ENCODE peak calls at places on chromosomes 13 and 19, in ten cellular contexts. K is Calu3; X is SW480; H is EL; V is activated effector memory CD4-positive, alpha-beta T cell treated with anti-CD3 and anti-CD28 coated beads, Interleukin-2, amount 50 U/mL, for 16 hours; M is Daoy; P is astrocyte of the spinal cord; B is epithelial cell of esophagus; L is NCI-H1930; S is stimulated activated CD4-positive, alpha-beta T cell treated with anti-CD3 and anti-CD28 coated beads, Interleukin-4, amount 100 ng/mL, for 1 hour. U is an unnamed sample.

GRCh38 chr19:4037301-4037949 is 29.3 kb downstream of the ZBTB7A start:
- DNase-seq in L (no peak), V (no peak), X (no peak), M (no peak), B (no peak), P (no peak), K (no peak), H (no peak), S (no peak), U (no peak)

GRCh38 chr13:59531571-59532091 is 632.1 kb downstream of the DIAPH3 start:
- DNase-seq in X (no peak), B (peak; percentile 80), P (peak; percentile 90), K (peak; percentile 21), V (no peak), L (no peak), S (no peak), H (peak; percentile 71), M (peak; percentile 18), U (peak; percentile 71)

GRCh38 chr13:93118081-93118615 is 108.5 kb upstream of the GPC6 start:
- DNase-seq in K (no peak), X (no peak), B (no peak), P (no peak), L (no peak), M (no peak), S (no peak), V (no peak), H (no peak), U (no peak)

GRCh38 chr19:47124937-47125668 is 5.5 kb upstream of the SAE1 start:
- DNase-seq in B (peak; percentile 82), L (peak; percentile 60), M (peak; percentile 64), P (peak; percentile 71), S (no peak), V (no peak), K (peak; percentile 45), H (peak; percentile 75), X (peak; percentile 86), U (peak; percentile 72)

GRCh38 chr19:10421240-10421948 is 1.1 kb downstream of the PDE4A start:
- DNase-seq in S (no peak), K (no peak), L (no peak), M (no peak), V (no peak), X (no peak), B (no peak), P (no peak), H (peak; percentile 5), U (no peak)

GRCh38 chr19:47661161-47661560 is 52.1 kb upstream of the EHD2 start:
- DNase-seq in H (no peak), P (no peak), S (no peak), X (no peak), M (no peak), L (no peak), V (no peak), B (no peak), K (no peak), U (no peak)

GRCh38 chr13:113458218-113459065 is 5.2 kb upstream of the ADPRHL1 start:
- DNase-seq in H (peak; percentile 13), M (peak; percentile 10), S (no peak), P (peak; percentile 63), B (no peak), V (no peak), L (no peak), X (no peak), K (no peak), U (no peak)

GRCh38 chr19:12956446-12957388 is at the start of gene GADD45GIP1:
- DNase-seq in K (peak; percentile 84), S (peak; percentile 85), L (peak; percentile 28), P (peak; percentile 77), B (peak; percentile 76), V (peak; percentile 94), H (peak; percentile 79), M (peak; percentile 91), X (peak; percentile 82), U (peak; percentile 75)

GRCh38 chr13:36051082-36051481 is 80.1 kb downstream of the DCLK1 start:
- DNase-seq in S (no peak), B (no peak), X (no peak), M (no peak), P (no peak), V (no peak), H (no peak), K (no peak), L (no peak), U (no peak)

GRCh38 chr13:45299194-45299593 is 41.8 kb downstream of the TPT1 start:
- DNase-seq in X (no peak), P (peak; percentile 30), H (peak; percentile 25), V (no peak), B (no peak), S (no peak), K (no peak), M (peak; percentile 6), L (no peak), U (no peak)

GRCh38 chr19:42255766-42256750 is 1.1 kb upstream of the ERF start:
- DNase-seq in K (peak; percentile 46), L (peak; percentile 27), B (peak; percentile 60), H (peak; percentile 70), S (no peak), M (peak; percentile 75), X (peak; percentile 65), P (peak; percentile 54), V (no peak), U (no peak)

GRCh38 chr19:2015611-2015950 is at the start of gene BTBD2:
- DNase-seq in H (peak; percentile 76), S (peak; percentile 67), V (peak; percentile 86), K (peak; percentile 33), P (peak; percentile 79), B (peak; percentile 79), X (no peak), M (peak; percentile 71), L (peak; percentile 14), U (peak; percentile 39)

GRCh38 chr19:2077833-2078619 is 18.1 kb downstream of the MOB3A start:
- DNase-seq in S (no peak), H (no peak), P (no peak), B (no peak), M (no peak), L (no peak), K (no peak), X (no peak), V (no peak), U (no peak)

GRCh38 chr13:84658881-84659661 is 776.8 kb upstream of the SLITRK1 start:
- DNase-seq in P (peak; percentile 62), K (no peak), H (no peak), B (no peak), M (no peak), S (no peak), L (no peak), X (no peak), V (no peak), U (no peak)

U was measured in H4.